ENCODE peak calls at places on chromosome 7, in five cellular contexts. One of them, this sample, is unnamed.

GRCh38 chr7:148325208-148325607 is 265.4 kb upstream of the C7orf33 start:
- ATAC-seq in lower lobe of right lung: no peak
- ATAC-seq in heart right ventricle: no peak
- ATAC-seq in upper lobe of right lung: no peak
- ATAC-seq in psoas muscle: no peak
- ATAC-seq in this sample: no peak

GRCh38 chr7:105674200-105675030 is 93.1 kb upstream of the EFCAB10 start:
- ATAC-seq in heart right ventricle: no peak
- ATAC-seq in psoas muscle: no peak
- ATAC-seq in lower lobe of right lung: no peak
- ATAC-seq in upper lobe of right lung: no peak
- ATAC-seq in this sample: no peak

GRCh38 chr7:40742270-40742669 is 607.5 kb downstream of the SUGCT start:
- ATAC-seq in psoas muscle: no peak
- ATAC-seq in lower lobe of right lung: no peak
- ATAC-seq in upper lobe of right lung: no peak
- ATAC-seq in heart right ventricle: no peak
- ATAC-seq in this sample: no peak

GRCh38 chr7:47407821-47408674 is 173.9 kb downstream of the TNS3 start:
- ATAC-seq in heart right ventricle: no peak
- ATAC-seq in lower lobe of right lung: no peak
- ATAC-seq in psoas muscle: no peak
- ATAC-seq in upper lobe of right lung: peak
- ATAC-seq in this sample: peak

GRCh38 chr7:123789817-123790216 is 41.0 kb upstream of the WASL start:
- ATAC-seq in heart right ventricle: no peak
- ATAC-seq in upper lobe of right lung: no peak
- ATAC-seq in lower lobe of right lung: no peak
- ATAC-seq in psoas muscle: no peak
- ATAC-seq in this sample: no peak

GRCh38 chr7:36984051-36984492 is 259.8 kb upstream of the AOAH start:
- ATAC-seq in lower lobe of right lung: peak
- ATAC-seq in heart right ventricle: no peak
- ATAC-seq in psoas muscle: no peak
- ATAC-seq in upper lobe of right lung: no peak
- ATAC-seq in this sample: no peak

GRCh38 chr7:13980474-13980873 is 9.0 kb downstream of the ETV1 start:
- ATAC-seq in psoas muscle: no peak
- ATAC-seq in upper lobe of right lung: no peak
- ATAC-seq in lower lobe of right lung: no peak
- ATAC-seq in heart right ventricle: no peak
- ATAC-seq in this sample: no peak

GRCh38 chr7:82288769-82289535 is 154.6 kb downstream of the CACNA2D1 start:
- ATAC-seq in psoas muscle: peak
- ATAC-seq in lower lobe of right lung: no peak
- ATAC-seq in upper lobe of right lung: no peak
- ATAC-seq in heart right ventricle: no peak
- ATAC-seq in this sample: no peak

GRCh38 chr7:159272739-159273138 is 128.1 kb upstream of the VIPR2 start:
- ATAC-seq in lower lobe of right lung: no peak
- ATAC-seq in heart right ventricle: no peak
- ATAC-seq in upper lobe of right lung: no peak
- ATAC-seq in psoas muscle: no peak
- ATAC-seq in this sample: no peak

GRCh38 chr7:27714831-27715444 is 25.0 kb upstream of the TAX1BP1 start:
- ATAC-seq in upper lobe of right lung: no peak
- ATAC-seq in heart right ventricle: no peak
- ATAC-seq in psoas muscle: no peak
- ATAC-seq in lower lobe of right lung: no peak
- ATAC-seq in this sample: no peak

GRCh38 chr7:43639858-43640491 is 57.1 kb downstream of the STK17A start:
- ATAC-seq in psoas muscle: peak
- ATAC-seq in upper lobe of right lung: peak
- ATAC-seq in heart right ventricle: peak
- ATAC-seq in lower lobe of right lung: peak
- ATAC-seq in this sample: peak

GRCh38 chr7:30745251-30745650 is 6.7 kb upstream of the INMT start:
- ATAC-seq in heart right ventricle: no peak
- ATAC-seq in psoas muscle: no peak
- ATAC-seq in lower lobe of right lung: no peak
- ATAC-seq in upper lobe of right lung: no peak
- ATAC-seq in this sample: no peak

GRCh38 chr7:76051840-76052239 is 3.9 kb downstream of the MDH2 start:
- ATAC-seq in lower lobe of right lung: no peak
- ATAC-seq in psoas muscle: no peak
- ATAC-seq in heart right ventricle: no peak
- ATAC-seq in upper lobe of right lung: no peak
- ATAC-seq in this sample: no peak

GRCh38 chr7:93327006-93327633 is 95.0 kb downstream of the VPS50 start:
- ATAC-seq in heart right ventricle: no peak
- ATAC-seq in upper lobe of right lung: no peak
- ATAC-seq in lower lobe of right lung: no peak
- ATAC-seq in psoas muscle: peak
- ATAC-seq in this sample: no peak

GRCh38 chr7:77752016-77752415 is 46.2 kb downstream of the TMEM60 start:
- ATAC-seq in lower lobe of right lung: peak
- ATAC-seq in upper lobe of right lung: peak
- ATAC-seq in heart right ventricle: peak
- ATAC-seq in psoas muscle: peak
- ATAC-seq in this sample: no peak

GRCh38 chr7:56046728-56047445 is 4.4 kb downstream of the PSPH start:
- ATAC-seq in upper lobe of right lung: no peak
- ATAC-seq in lower lobe of right lung: no peak
- ATAC-seq in psoas muscle: no peak
- ATAC-seq in heart right ventricle: no peak
- ATAC-seq in this sample: peak

GRCh38 chr7:113371376-113372043 is 253.2 kb upstream of the SMIM30 start:
- ATAC-seq in lower lobe of right lung: peak
- ATAC-seq in psoas muscle: no peak
- ATAC-seq in upper lobe of right lung: no peak
- ATAC-seq in heart right ventricle: no peak
- ATAC-seq in this sample: no peak

GRCh38 chr7:43296306-43296705 is 183.9 kb downstream of the HECW1 start:
- ATAC-seq in lower lobe of right lung: no peak
- ATAC-seq in psoas muscle: peak
- ATAC-seq in heart right ventricle: no peak
- ATAC-seq in upper lobe of right lung: no peak
- ATAC-seq in this sample: no peak

GRCh38 chr7:47604496-47604890 is 22.6 kb upstream of the TNS3 start:
- ATAC-seq in heart right ventricle: peak
- ATAC-seq in upper lobe of right lung: peak
- ATAC-seq in lower lobe of right lung: peak
- ATAC-seq in psoas muscle: peak
- ATAC-seq in this sample: no peak

GRCh38 chr7:10475940-10476641 is 497.6 kb upstream of the PHF14 start:
- ATAC-seq in lower lobe of right lung: no peak
- ATAC-seq in heart right ventricle: no peak
- ATAC-seq in psoas muscle: no peak
- ATAC-seq in upper lobe of right lung: no peak
- ATAC-seq in this sample: no peak

GRCh38 chr7:79452495-79453265 is 787 bp downstream of the MAGI2 start:
- ATAC-seq in psoas muscle: peak
- ATAC-seq in lower lobe of right lung: peak
- ATAC-seq in upper lobe of right lung: peak
- ATAC-seq in heart right ventricle: no peak
- ATAC-seq in this sample: no peak

GRCh38 chr7:35714862-35715261 is 19.9 kb upstream of the HERPUD2 start:
- ATAC-seq in heart right ventricle: no peak
- ATAC-seq in psoas muscle: peak
- ATAC-seq in upper lobe of right lung: no peak
- ATAC-seq in lower lobe of right lung: no peak
- ATAC-seq in this sample: peak

GRCh38 chr7:154304231-154304630 is 252.0 kb downstream of the DPP6 start:
- ATAC-seq in upper lobe of right lung: no peak
- ATAC-seq in psoas muscle: no peak
- ATAC-seq in lower lobe of right lung: no peak
- ATAC-seq in heart right ventricle: no peak
- ATAC-seq in this sample: no peak

GRCh38 chr7:90455163-90456030 is 14.0 kb upstream of the PTTG1IP2 start:
- ATAC-seq in psoas muscle: peak
- ATAC-seq in heart right ventricle: no peak
- ATAC-seq in lower lobe of right lung: peak
- ATAC-seq in upper lobe of right lung: peak
- ATAC-seq in this sample: no peak

GRCh38 chr7:37216923-37217322 is 231.7 kb downstream of the ELMO1 start:
- ATAC-seq in psoas muscle: no peak
- ATAC-seq in heart right ventricle: no peak
- ATAC-seq in lower lobe of right lung: no peak
- ATAC-seq in upper lobe of right lung: no peak
- ATAC-seq in this sample: no peak

GRCh38 chr7:30068117-30068516 is 39.9 kb downstream of the PLEKHA8 start:
- ATAC-seq in heart right ventricle: peak
- ATAC-seq in psoas muscle: peak
- ATAC-seq in lower lobe of right lung: peak
- ATAC-seq in upper lobe of right lung: peak
- ATAC-seq in this sample: no peak

GRCh38 chr7:40572810-40573470 is 438.1 kb downstream of the SUGCT start:
- ATAC-seq in psoas muscle: no peak
- ATAC-seq in heart right ventricle: no peak
- ATAC-seq in lower lobe of right lung: no peak
- ATAC-seq in upper lobe of right lung: no peak
- ATAC-seq in this sample: no peak

GRCh38 chr7:111942450-111943081 is 263.6 kb downstream of the DOCK4 start:
- ATAC-seq in lower lobe of right lung: no peak
- ATAC-seq in heart right ventricle: no peak
- ATAC-seq in psoas muscle: no peak
- ATAC-seq in upper lobe of right lung: no peak
- ATAC-seq in this sample: no peak

GRCh38 chr7:123787227-123788007 is 38.6 kb upstream of the WASL start:
- ATAC-seq in upper lobe of right lung: peak
- ATAC-seq in psoas muscle: no peak
- ATAC-seq in heart right ventricle: no peak
- ATAC-seq in lower lobe of right lung: no peak
- ATAC-seq in this sample: peak

GRCh38 chr7:2478387-2478760 is 2.2 kb upstream of the GRIFIN start:
- ATAC-seq in lower lobe of right lung: peak
- ATAC-seq in heart right ventricle: peak
- ATAC-seq in psoas muscle: peak
- ATAC-seq in upper lobe of right lung: peak
- ATAC-seq in this sample: peak

GRCh38 chr7:155258233-155258575 is 39.5 kb upstream of the INSIG1 start:
- ATAC-seq in heart right ventricle: peak
- ATAC-seq in psoas muscle: peak
- ATAC-seq in lower lobe of right lung: no peak
- ATAC-seq in upper lobe of right lung: no peak
- ATAC-seq in this sample: peak

GRCh38 chr7:42014625-42015412 is 222.2 kb downstream of the GLI3 start:
- ATAC-seq in psoas muscle: no peak
- ATAC-seq in heart right ventricle: no peak
- ATAC-seq in upper lobe of right lung: peak
- ATAC-seq in lower lobe of right lung: no peak
- ATAC-seq in this sample: peak

GRCh38 chr7:921581-922333 is 32.7 kb downstream of the ADAP1 start:
- ATAC-seq in psoas muscle: no peak
- ATAC-seq in upper lobe of right lung: no peak
- ATAC-seq in lower lobe of right lung: no peak
- ATAC-seq in heart right ventricle: no peak
- ATAC-seq in this sample: no peak

This sample was measured in esophagus mucosa.